ENCODE peak calls at places on chromosomes 13 and 19, in five cellular contexts. R is stomach, P is WERI-Rb-1, O is upper lobe of right lung, C is heart right ventricle. Y is an unnamed sample.

GRCh38 chr13:32660227-32660626 is 74.0 kb downstream of the PDS5B start:
- DNase-seq in O (no peak), R (peak), P (no peak), C (no peak), Y (no peak)

GRCh38 chr13:98879965-98880364 is 97.9 kb downstream of the DOCK9 start:
- DNase-seq in P (no peak), O (no peak), R (no peak), C (no peak), Y (no peak)

GRCh38 chr13:43963726-43964125 is 84.0 kb downstream of the LACC1 start:
- DNase-seq in O (no peak), C (no peak), R (no peak), P (no peak), Y (no peak)

GRCh38 chr13:113926951-113927660 is 46.8 kb downstream of the C13orf46 start:
- DNase-seq in P (peak), R (peak), C (no peak), O (no peak), Y (no peak)

GRCh38 chr19:8161135-8161646 is 11.8 kb upstream of the FBN3 start:
- DNase-seq in R (peak), C (no peak), P (peak), O (no peak), Y (peak)

GRCh38 chr13:105346141-105346766 is 1189.2 kb downstream of the EFNB2 start:
- DNase-seq in P (no peak), O (no peak), C (no peak), R (no peak), Y (no peak)

GRCh38 chr13:41428155-41428554 is 29.2 kb upstream of the RGCC start:
- DNase-seq in O (no peak), P (no peak), R (no peak), C (peak), Y (peak)

GRCh38 chr19:17719730-17720486 is 628 bp downstream of the MAP1S start:
- DNase-seq in O (peak), C (no peak), P (no peak), R (peak), Y (peak)

GRCh38 chr13:66347718-66348117 is 882.4 kb downstream of the PCDH9 start:
- DNase-seq in R (no peak), P (no peak), C (no peak), O (no peak), Y (no peak)

GRCh38 chr19:34480971-34481821 is at the start of gene WTIP:
- DNase-seq in P (peak), O (peak), C (peak), R (peak), Y (peak)

GRCh38 chr19:48962029-48962848 is 2.9 kb upstream of the FTL start:
- DNase-seq in C (peak), R (peak), P (no peak), O (peak), Y (no peak)

GRCh38 chr19:3458595-3459284 is 21.6 kb downstream of the SMIM24 start:
- DNase-seq in O (peak), R (no peak), P (no peak), C (peak), Y (peak)

GRCh38 chr19:3768015-3768747 is 3.8 kb downstream of the RAX2 start:
- DNase-seq in O (no peak), C (no peak), R (no peak), P (peak), Y (no peak)

GRCh38 chr13:71396149-71396548 is 470.9 kb downstream of the DACH1 start:
- DNase-seq in P (no peak), O (no peak), R (no peak), C (no peak), Y (no peak)

GRCh38 chr19:55460670-55461258 is 678 bp downstream of the ISOC2 start:
- DNase-seq in C (peak), R (peak), O (peak), P (peak), Y (peak)

GRCh38 chr13:50990540-50991506 is 81.2 kb downstream of the RNASEH2B start:
- DNase-seq in C (peak), O (no peak), P (peak), R (no peak), Y (no peak)

GRCh38 chr13:109744512-109745051 is 41.8 kb downstream of the IRS2 start:
- DNase-seq in C (peak), O (no peak), P (no peak), R (no peak), Y (no peak)

GRCh38 chr13:30696278-30697176 is 38.8 kb upstream of the ALOX5AP start:
- DNase-seq in O (peak), C (peak), P (no peak), R (no peak), Y (peak)

GRCh38 chr13:59521549-59521948 is 642.2 kb downstream of the DIAPH3 start:
- DNase-seq in O (no peak), C (no peak), R (no peak), P (no peak), Y (no peak)

GRCh38 chr19:48686103-48686502 is 9.7 kb upstream of the FUT2 start:
- DNase-seq in R (no peak), O (no peak), C (no peak), P (peak), Y (no peak)

GRCh38 chr13:101474419-101474957 is 22.0 kb downstream of the ITGBL1 start:
- DNase-seq in C (no peak), R (no peak), P (peak), O (no peak), Y (no peak)

GRCh38 chr19:56842421-56842820 is 1.9 kb upstream of the PEG3 start:
- DNase-seq in O (no peak), P (no peak), R (no peak), C (no peak), Y (no peak)

GRCh38 chr13:76980075-76980718 is 11.7 kb upstream of the CLN5 start:
- DNase-seq in P (peak), R (peak), C (peak), O (peak), Y (peak)

GRCh38 chr13:53254495-53254894 is 225.9 kb downstream of the OLFM4 start:
- DNase-seq in R (no peak), C (no peak), P (no peak), O (no peak), Y (no peak)

GRCh38 chr13:50644081-50644871 is 199.2 kb downstream of the DLEU7 start:
- DNase-seq in R (no peak), C (no peak), O (no peak), P (no peak), Y (no peak)

GRCh38 chr13:71610876-71611275 is 256.1 kb downstream of the DACH1 start:
- DNase-seq in P (no peak), C (no peak), R (no peak), O (no peak), Y (no peak)

GRCh38 chr19:920051-920857 is 3.1 kb downstream of the KISS1R start:
- DNase-seq in P (peak), O (peak), R (no peak), C (no peak), Y (no peak)

GRCh38 chr13:67228909-67229308 is 1.2 kb downstream of the PCDH9 start:
- DNase-seq in C (no peak), R (no peak), O (no peak), P (no peak), Y (no peak)

GRCh38 chr19:44807652-44808462 is 1.0 kb upstream of the BCAM start:
- DNase-seq in P (peak), R (peak), C (peak), O (peak), Y (peak)

GRCh38 chr19:4151623-4152022 is 1.8 kb upstream of the CREB3L3 start:
- DNase-seq in P (no peak), C (no peak), R (no peak), O (no peak), Y (no peak)

GRCh38 chr13:113616991-113617749 is 32.6 kb downstream of the TFDP1 start:
- DNase-seq in P (no peak), C (no peak), R (peak), O (no peak), Y (peak)

GRCh38 chr13:98541701-98542203 is 35.2 kb downstream of the STK24 start:
- DNase-seq in R (no peak), C (no peak), P (no peak), O (no peak), Y (no peak)

GRCh38 chr19:45901912-45902650 is at the start of gene MYPOP:
- DNase-seq in O (no peak), C (no peak), R (no peak), P (no peak), Y (no peak)

GRCh38 chr19:41616785-41617621 is 9.9 kb downstream of the CEACAM4 start:
- DNase-seq in P (no peak), O (no peak), R (no peak), C (no peak), Y (no peak)
- TF ChIP-seq CTCF in P (no peak), O (no peak), R (no peak), C (no peak), Y (no peak)

DNA sequence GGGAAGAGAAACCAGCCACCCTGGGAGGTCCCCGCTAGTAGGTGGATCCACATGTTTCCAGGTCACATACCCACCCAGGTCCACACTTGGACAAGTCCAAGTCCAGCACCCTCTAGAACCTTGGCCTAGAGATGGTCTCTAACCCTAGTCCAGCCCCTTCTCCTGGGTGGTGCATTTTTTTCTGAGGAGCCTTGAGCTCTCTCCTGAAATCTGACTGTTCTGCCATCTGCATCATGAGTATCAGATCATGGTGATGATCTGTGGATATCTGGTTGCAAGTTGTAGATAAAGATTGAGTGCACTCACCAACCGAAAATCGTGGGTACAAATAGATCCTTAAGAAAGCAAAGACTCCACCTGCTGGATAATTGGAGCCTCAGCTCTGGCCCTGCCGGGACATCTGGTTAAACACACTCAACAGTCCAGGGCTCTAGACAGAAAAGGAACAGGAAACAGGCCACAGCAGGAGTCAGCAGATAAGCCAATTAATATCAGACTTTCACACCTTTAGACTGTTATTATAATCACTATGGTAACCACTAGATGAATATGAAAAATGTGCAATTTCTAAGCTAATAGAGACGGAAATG is 41.1 kb downstream of the GPR12 start:
- DNase-seq in C (no peak), R (no peak), O (no peak), P (peak), Y (no peak)
- TF ChIP-seq CTCF in C (no peak), R (no peak), O (no peak), P (peak), Y (no peak)

DNA sequence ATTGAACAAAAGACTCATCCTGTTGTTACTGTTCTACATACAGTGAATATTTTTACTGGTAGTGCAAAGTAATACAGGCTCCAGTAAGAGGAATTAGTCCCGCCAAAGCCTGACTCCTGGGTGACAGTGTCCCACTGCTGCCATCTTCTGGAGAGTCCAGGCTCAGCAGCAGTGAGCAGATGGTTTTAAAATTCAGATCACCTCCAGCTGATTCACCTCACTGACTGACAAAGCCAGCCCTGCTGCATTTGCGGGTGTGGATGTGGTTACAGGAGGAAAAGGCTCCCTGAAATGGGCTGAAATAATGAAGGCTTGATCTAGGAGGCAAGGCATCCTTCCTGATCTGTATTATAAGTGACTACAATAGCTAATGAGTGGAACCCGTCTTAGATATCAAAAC is 18.3 kb downstream of the PABPC3 start:
- DNase-seq in P (peak), C (peak), O (peak), R (peak), Y (peak)
- TF ChIP-seq CTCF in P (peak), C (peak), O (peak), R (peak), Y (peak)

GRCh38 chr13:97125051-97125809 is 96.9 kb upstream of the MBNL2 start:
- DNase-seq in C (no peak), P (peak), R (no peak), O (no peak), Y (no peak)
- TF ChIP-seq CTCF in C (no peak), P (peak), R (no peak), O (no peak), Y (no peak)

GRCh38 chr19:15631817-15632216 is 8.9 kb upstream of the CYP4F3 start:
- DNase-seq in C (no peak), O (no peak), R (no peak), P (peak), Y (no peak)
- TF ChIP-seq CTCF in C (no peak), O (peak), R (peak), P (peak), Y (no peak)

DNA sequence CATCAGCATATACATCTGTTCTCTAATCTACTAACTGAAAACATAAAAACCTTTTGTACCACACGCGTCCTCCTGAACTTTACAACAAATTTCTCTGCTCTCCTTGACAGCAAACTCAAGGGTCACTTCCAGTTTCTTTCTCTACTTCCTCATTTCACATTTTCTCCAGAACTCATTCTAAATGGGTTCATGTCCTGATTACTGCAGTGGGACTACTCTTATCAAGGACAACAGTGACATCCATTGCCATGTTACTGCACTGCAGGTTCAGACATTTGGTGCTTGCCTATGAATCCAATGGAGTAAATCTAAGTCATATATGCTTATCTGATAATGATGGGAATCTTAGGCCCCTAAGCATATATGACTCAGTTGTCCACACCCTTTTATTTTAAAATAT is 35.3 kb downstream of the FPR3 start:
- DNase-seq in R (no peak), P (no peak), C (no peak), O (no peak), Y (no peak)
- TF ChIP-seq CTCF in R (no peak), P (no peak), C (no peak), O (peak), Y (no peak)

GRCh38 chr13:39588384-39588783 is 14.6 kb downstream of the LHFPL6 start:
- DNase-seq in P (no peak), O (no peak), R (no peak), C (no peak), Y (no peak)
- TF ChIP-seq CTCF in P (no peak), O (no peak), R (no peak), C (no peak), Y (no peak)